ENCODE peak calls at places on chromosomes 7 and 10, in eight cellular contexts. W is CD8-positive, alpha-beta memory T cell; A is lower lobe of right lung; C is fibroblast of lung; Z is adrenal gland; Q is esophagus squamous epithelium; F is aorta; L is left ventricle myocardium inferior. Y is an unnamed sample.

GRCh38 chr7:3482147-3482921 is 181.3 kb downstream of the SDK1 start:
- DNase-seq in Q (no peak), Z (no peak), A (no peak), L (no peak), F (no peak), W (no peak), C (peak; percentile 45), Y (peak; percentile 49)

GRCh38 chr10:74635655-74636054 is 190.7 kb upstream of the KAT6B start:
- DNase-seq in L (no peak), W (no peak), F (no peak), C (no peak), Z (no peak), A (no peak), Q (no peak), Y (no peak)

GRCh38 chr7:1902231-1902855 is 232.3 kb downstream of the ELFN1 start:
- DNase-seq in C (no peak), Q (no peak), A (peak; percentile 27), L (no peak), W (no peak), Z (no peak), F (peak; percentile 73), Y (no peak)

GRCh38 chr10:36111676-36112075 is 469.6 kb upstream of the FZD8 start:
- DNase-seq in C (no peak), F (no peak), L (no peak), Q (no peak), Z (no peak), A (no peak), W (no peak), Y (no peak)

GRCh38 chr10:970311-971149 is 17.7 kb upstream of the GTPBP4 start:
- DNase-seq in Z (peak; percentile 72), C (no peak), F (no peak), L (no peak), W (no peak), A (no peak), Q (no peak), Y (peak; percentile 61)

GRCh38 chr10:113590581-113590980 is 37.7 kb downstream of the HABP2 start:
- DNase-seq in F (no peak), L (no peak), Q (no peak), C (no peak), A (no peak), Z (no peak), W (no peak), Y (no peak)

GRCh38 chr10:77139746-77140145 is 497.9 kb downstream of the KCNMA1 start:
- DNase-seq in Q (no peak), W (no peak), L (no peak), Z (no peak), F (no peak), A (no peak), C (no peak), Y (no peak)

GRCh38 chr7:92761391-92762098 is 74.8 kb downstream of the CDK6 start:
- DNase-seq in F (no peak), Z (no peak), L (no peak), W (no peak), A (no peak), C (no peak), Q (no peak), Y (no peak)

GRCh38 chr7:100604078-100604975 is 2.2 kb downstream of the PCOLCE start:
- DNase-seq in L (peak; percentile 85), Z (peak; percentile 68), W (peak; percentile 72), Q (no peak), F (peak; percentile 93), C (peak; percentile 71), A (peak; percentile 85), Y (peak; percentile 78)

GRCh38 chr10:96863922-96864543 is 31.9 kb downstream of the LCOR start:
- DNase-seq in F (no peak), C (peak; percentile 73), L (no peak), Z (no peak), W (no peak), Q (no peak), A (no peak), Y (no peak)
- H3K4me1 ChIP-seq in F (peaks cover 7% of the 10 kb centered on the region), C (peaks cover 9% of the 10 kb centered on the region), L (peaks cover 33% of the 10 kb centered on the region), Z (no peaks in the 10 kb centered on the region), W (peaks cover 13% of the 10 kb centered on the region), Q (peaks cover 10% of the 10 kb centered on the region), A (peaks cover 20% of the 10 kb centered on the region), Y (peaks cover 67% of the 10 kb centered on the region)

GRCh38 chr7:99339595-99339994 is 13.9 kb downstream of the ARPC1A start:
- DNase-seq in L (no peak), Z (no peak), Q (no peak), F (no peak), W (no peak), A (no peak), C (no peak), Y (no peak)

GRCh38 chr7:99340659-99341058 is 15.0 kb downstream of the ARPC1A start:
- DNase-seq in F (no peak), Q (no peak), Z (no peak), A (no peak), L (no peak), C (peak; percentile 60), W (no peak), Y (no peak)

DNA sequence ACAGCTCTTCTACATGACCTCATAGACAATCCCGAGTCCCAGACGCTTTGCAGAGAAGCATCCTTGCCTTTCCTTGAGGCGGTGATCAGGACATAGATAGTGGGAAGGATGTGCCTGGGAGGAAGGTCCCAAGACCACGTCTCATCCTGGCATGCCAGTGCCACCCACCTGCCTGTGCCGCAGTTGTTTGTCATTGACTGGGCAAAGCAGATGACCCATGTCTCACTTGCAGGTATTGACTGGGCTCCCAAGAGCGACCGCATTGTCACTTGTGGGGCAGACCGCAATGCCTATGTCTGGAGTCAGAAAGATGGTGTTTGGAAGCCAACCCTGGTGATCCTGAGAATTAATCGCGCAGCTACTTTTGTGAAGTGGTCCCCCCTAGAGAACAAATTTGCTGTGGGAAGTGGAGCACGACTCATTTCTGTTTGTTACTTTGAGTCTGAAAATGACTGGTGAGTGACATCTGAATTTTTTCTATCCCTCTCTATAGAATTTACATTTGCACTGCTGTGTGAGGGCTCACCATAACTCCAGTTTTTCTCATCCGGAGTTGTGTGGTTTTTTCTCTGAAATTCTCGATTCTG is 18.5 kb downstream of the ARPC1A start:
- DNase-seq in A (no peak), Z (no peak), W (no peak), C (no peak), F (no peak), L (no peak), Q (no peak), Y (no peak)
- H3K36me3 ChIP-seq in A (peaks cover 99% of the 10 kb centered on the region), Z (no peaks in the 10 kb centered on the region), W (peaks cover 51% of the 10 kb centered on the region), C (peaks cover 16% of the 10 kb centered on the region), F (peaks cover under 1% of the 10 kb centered on the region), L (peaks cover 96% of the 10 kb centered on the region), Q (peaks cover 59% of the 10 kb centered on the region), Y (peaks cover 35% of the 10 kb centered on the region)

GRCh38 chr10:58778966-58779365 is 266.3 kb downstream of the BICC1 start:
- DNase-seq in A (no peak), Q (no peak), Z (no peak), W (no peak), F (no peak), C (no peak), L (no peak), Y (no peak)
- H3K4me1 ChIP-seq in A (peaks cover 12% of the 10 kb centered on the region), Q (peaks cover 4% of the 10 kb centered on the region), Z (no peaks in the 10 kb centered on the region), W (no peaks in the 10 kb centered on the region), F (no peaks in the 10 kb centered on the region), C (peaks cover 14% of the 10 kb centered on the region), L (peaks cover 38% of the 10 kb centered on the region), Y (peaks cover 26% of the 10 kb centered on the region)

GRCh38 chr7:140029072-140029471 is 33.7 kb downstream of the PARP12 start:
- DNase-seq in Q (no peak), A (no peak), Z (no peak), F (no peak), C (no peak), L (no peak), W (no peak), Y (no peak)

GRCh38 chr7:140025814-140026433 is 36.8 kb downstream of the PARP12 start:
- DNase-seq in W (no peak), A (no peak), F (no peak), L (no peak), C (no peak), Z (no peak), Q (no peak), Y (no peak)

GRCh38 chr7:140028311-140028710 is 34.4 kb downstream of the PARP12 start:
- DNase-seq in L (no peak), W (no peak), C (no peak), Q (no peak), F (no peak), Z (no peak), A (no peak), Y (no peak)

GRCh38 chr7:140026935-140027334 is 35.8 kb downstream of the PARP12 start:
- DNase-seq in W (no peak), Z (no peak), L (no peak), F (no peak), Q (no peak), C (no peak), A (no peak), Y (no peak)

DNA sequence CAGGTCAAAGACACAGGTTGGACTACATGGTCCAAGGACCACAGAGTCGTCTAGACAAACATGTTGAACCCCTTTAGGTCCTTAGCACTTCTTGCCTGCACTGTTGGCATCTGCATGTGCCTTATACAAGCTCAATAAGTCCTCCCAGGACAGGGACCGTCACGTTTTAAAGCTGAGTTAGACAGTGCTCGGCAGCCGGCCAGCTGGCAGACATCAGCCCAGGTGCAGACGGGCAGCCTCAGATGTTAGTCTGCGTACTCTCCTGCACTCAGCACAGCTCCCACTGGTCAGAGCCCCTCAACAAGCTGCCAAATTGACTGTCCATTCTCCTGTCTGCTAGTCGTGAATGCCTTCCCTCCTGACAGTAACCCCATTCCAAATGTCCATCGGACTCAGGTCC is 34.9 kb downstream of the PARP12 start:
- DNase-seq in L (no peak), Z (no peak), A (no peak), F (no peak), Q (no peak), C (no peak), W (no peak), Y (no peak)
- H3K36me3 ChIP-seq in L (peaks cover 78% of the 10 kb centered on the region), Z (no peaks in the 10 kb centered on the region), A (peaks cover 95% of the 10 kb centered on the region), F (no peaks in the 10 kb centered on the region), Q (peaks cover 14% of the 10 kb centered on the region), C (peaks cover 8% of the 10 kb centered on the region), W (peaks cover 31% of the 10 kb centered on the region), Y (no peaks in the 10 kb centered on the region)